ENCODE peak calls at places on chromosomes 11 and 22, in eight cellular contexts. A, I, C, T, P, Y, Q and V are unnamed samples.

GRCh38 chr11:11579012-11579755 is 42.6 kb downstream of the GALNT18 start:
- DNase-seq in A (no peak), I (no peak), C (no peak), T (no peak), P (no peak), Y (no peak), Q (no peak), V (no peak)

GRCh38 chr11:17148536-17148935 is 59.2 kb downstream of the PIK3C2A start:
- DNase-seq in A (no peak), I (no peak), C (no peak), T (no peak), P (no peak), Y (no peak), Q (no peak), V (no peak)

GRCh38 chr11:121253951-121254350 is 38.6 kb upstream of the SC5D start:
- DNase-seq in A (no peak), I (no peak), C (no peak), T (no peak), P (no peak), Y (no peak), Q (no peak), V (no peak)

GRCh38 chr22:20741634-20742581 is 32.0 kb upstream of the SERPIND1 start:
- DNase-seq in A (no peak), I (peak), C (no peak), T (peak), P (peak), Y (no peak), Q (peak), V (no peak)

GRCh38 chr22:27032121-27032761 is 374.9 kb downstream of the MIAT start:
- DNase-seq in A (no peak), I (peak), C (peak), T (no peak), P (peak), Y (no peak), Q (no peak), V (no peak)

GRCh38 chr11:64577202-64577601 is 13.8 kb upstream of the SLC22A12 start:
- DNase-seq in A (no peak), I (no peak), C (peak), T (no peak), P (no peak), Y (no peak), Q (no peak), V (no peak)

GRCh38 chr22:38236786-38237185 is 35.0 kb downstream of the MAFF start:
- DNase-seq in A (no peak), I (no peak), C (no peak), T (no peak), P (no peak), Y (peak), Q (no peak), V (no peak)

GRCh38 chr11:2377511-2378443 is 667 bp downstream of the CD81 start:
- DNase-seq in A (no peak), I (peak), C (peak), T (no peak), P (peak), Y (peak), Q (peak), V (peak)

GRCh38 chr11:65442952-65443351 is 20.4 kb downstream of the NEAT1 start:
- DNase-seq in A (peak), I (no peak), C (no peak), T (no peak), P (no peak), Y (no peak), Q (no peak), V (no peak)

GRCh38 chr11:13637125-13638119 is 31.0 kb upstream of the FAR1 start:
- DNase-seq in A (no peak), I (no peak), C (no peak), T (no peak), P (no peak), Y (no peak), Q (no peak), V (no peak)

GRCh38 chr11:41879186-41879738 is 419.8 kb upstream of the LRRC4C start:
- DNase-seq in A (no peak), I (no peak), C (no peak), T (no peak), P (no peak), Y (no peak), Q (no peak), V (no peak)

GRCh38 chr11:102214623-102215022 is 102.7 kb upstream of the BIRC3 start:
- DNase-seq in A (no peak), I (no peak), C (no peak), T (no peak), P (no peak), Y (no peak), Q (no peak), V (no peak)

GRCh38 chr22:41242396-41243117 is 1.8 kb upstream of the CHADL start:
- DNase-seq in A (no peak), I (no peak), C (no peak), T (no peak), P (no peak), Y (no peak), Q (no peak), V (no peak)

GRCh38 chr11:97454988-97455387 is 1065.2 kb downstream of the JRKL start:
- DNase-seq in A (no peak), I (peak), C (no peak), T (no peak), P (peak), Y (no peak), Q (no peak), V (no peak)

GRCh38 chr11:65552413-65552951 is 5.7 kb downstream of the LTBP3 start:
- DNase-seq in A (no peak), I (peak), C (no peak), T (no peak), P (no peak), Y (no peak), Q (no peak), V (no peak)

GRCh38 chr11:121163658-121164308 is 62.7 kb downstream of the TECTA start:
- DNase-seq in A (peak), I (no peak), C (no peak), T (peak), P (no peak), Y (no peak), Q (no peak), V (no peak)

GRCh38 chr22:24002849-24003248 is 2.4 kb downstream of the GSTT4 start:
- DNase-seq in A (no peak), I (no peak), C (no peak), T (no peak), P (no peak), Y (no peak), Q (no peak), V (no peak)

GRCh38 chr11:121473064-121473777 is 20.5 kb upstream of the SORL1-AS1 start:
- DNase-seq in A (no peak), I (no peak), C (no peak), T (no peak), P (no peak), Y (no peak), Q (no peak), V (no peak)

GRCh38 chr11:657691-658126 is 20.6 kb downstream of the DRD4 start:
- DNase-seq in A (no peak), I (no peak), C (no peak), T (no peak), P (no peak), Y (no peak), Q (no peak), V (no peak)

GRCh38 chr22:47337161-47337621 is 574.7 kb downstream of the TBC1D22A start:
- DNase-seq in A (peak), I (no peak), C (no peak), T (peak), P (no peak), Y (no peak), Q (peak), V (no peak)

GRCh38 chr11:96579642-96580041 is 189.8 kb downstream of the JRKL start:
- DNase-seq in A (no peak), I (no peak), C (no peak), T (no peak), P (no peak), Y (no peak), Q (no peak), V (no peak)

GRCh38 chr11:60563553-60564235 is 48.5 kb downstream of the MS4A13 start:
- DNase-seq in A (no peak), I (peak), C (no peak), T (no peak), P (no peak), Y (no peak), Q (no peak), V (no peak)

GRCh38 chr11:8533332-8533731 is 60.7 kb downstream of the STK33 start:
- DNase-seq in A (no peak), I (no peak), C (no peak), T (no peak), P (no peak), Y (no peak), Q (no peak), V (no peak)

GRCh38 chr11:78231962-78232459 is 43.3 kb downstream of the USP35 start:
- DNase-seq in A (peak), I (no peak), C (no peak), T (no peak), P (no peak), Y (no peak), Q (no peak), V (no peak)
- TF ChIP-seq POLR2AphosphoS5 in A (no peak), I (no peak), C (no peak), T (no peak), P (peak), Y (no peak), Q (no peak), V (no peak)

DNA sequence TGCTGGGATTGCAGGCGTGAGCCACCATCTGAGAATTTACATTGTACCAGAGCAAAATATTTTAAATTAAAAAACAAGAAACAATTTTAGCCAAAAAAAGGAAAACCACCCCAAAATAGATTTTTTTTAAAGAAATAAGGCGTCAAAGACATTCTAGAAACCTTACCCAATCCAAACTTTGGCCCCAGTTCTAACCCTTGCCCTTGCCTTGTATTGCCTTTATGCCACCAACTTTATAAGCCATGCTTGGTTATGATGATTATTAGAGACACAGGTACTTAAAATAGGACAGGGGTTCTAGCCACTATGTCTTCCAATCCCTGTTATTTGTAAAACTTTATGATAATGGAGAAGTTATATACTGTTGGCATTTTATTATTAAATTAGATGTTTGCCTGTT is 11.8 kb downstream of the C11orf54 start:
- DNase-seq in A (no peak), I (no peak), C (no peak), T (no peak), P (no peak), Y (no peak), Q (no peak), V (no peak)
- TF ChIP-seq POLR2AphosphoS5 in A (no peak), I (no peak), C (no peak), T (no peak), P (no peak), Y (no peak), Q (no peak), V (no peak)

GRCh38 chr11:70661763-70662501 is 263.6 kb downstream of the CTTN start:
- DNase-seq in A (no peak), I (peak), C (no peak), T (no peak), P (peak), Y (no peak), Q (no peak), V (no peak)
- TF ChIP-seq POLR2AphosphoS5 in A (no peak), I (peak), C (no peak), T (no peak), P (no peak), Y (no peak), Q (no peak), V (no peak)

DNA sequence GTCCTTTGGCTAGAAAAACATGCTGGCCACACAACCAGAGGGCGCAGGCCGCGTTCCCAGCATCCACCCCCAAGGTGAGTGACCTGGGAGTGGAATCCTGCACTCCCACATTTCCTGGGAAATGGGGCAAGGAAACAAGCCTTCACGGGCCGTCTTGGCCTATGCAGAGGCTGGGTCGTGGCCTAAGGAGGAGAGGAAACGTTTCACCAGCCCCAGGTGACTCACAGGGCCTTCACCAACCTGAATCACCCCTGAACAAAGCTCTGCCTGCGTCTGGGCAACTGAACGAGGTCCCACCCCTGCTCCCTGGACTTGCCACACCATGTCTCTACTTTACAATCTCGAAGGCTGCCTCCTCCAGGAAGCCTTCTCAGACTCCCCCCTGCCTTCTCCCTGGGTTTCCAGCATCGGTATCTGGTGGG is 13.2 kb downstream of the MYH9 start:
- DNase-seq in A (no peak), I (no peak), C (no peak), T (peak), P (no peak), Y (peak), Q (peak), V (no peak)
- TF ChIP-seq POLR2AphosphoS5 in A (peak), I (no peak), C (peak), T (peak), P (no peak), Y (peak), Q (peak), V (peak)